ENCODE peak calls at places on chromosomes 5 and 9, in five cellular contexts. O is adrenal gland; E is activated CD4-positive, alpha-beta T cell treated with anti-CD3 and anti-CD28 coated beads, Interleukin-2, amount 50 U/mL, for 1 hour; U is activated naive CD4-positive, alpha-beta T cell; A is foreskin keratinocyte. T is an unnamed sample.
A peak's percentile ranks its signal among the peaks of the same experiment; 100 is the strongest.

GRCh38 chr5:31809037-31809910 is 170.3 kb downstream of the PDZD2 start:
- DNase-seq in E (peak; percentile 3), U (no peak), O (peak; percentile 82), A (peak; percentile 43), T (no peak)

GRCh38 chr5:111706345-111706744 is 50.6 kb downstream of the NREP start:
- DNase-seq in O (peak; percentile 46), E (no peak), A (no peak), U (no peak), T (no peak)

GRCh38 chr9:591292-591691 is 250.2 kb upstream of the DMRT1 start:
- DNase-seq in E (no peak), A (peak; percentile 87), U (no peak), O (peak; percentile 32), T (no peak)

GRCh38 chr5:53607896-53608295 is 47.5 kb downstream of the NDUFS4 start:
- DNase-seq in E (no peak), O (no peak), A (no peak), U (no peak), T (no peak)

GRCh38 chr5:135034186-135034962 is at the start of gene PITX1:
- DNase-seq in A (no peak), E (peak; percentile 14), U (peak; percentile 26), O (peak; percentile 29), T (no peak)

GRCh38 chr9:72557549-72557948 is 36.1 kb downstream of the TMC1 start:
- DNase-seq in U (no peak), O (peak; percentile 84), A (peak; percentile 94), E (peak; percentile 1), T (peak; percentile 56)

GRCh38 chr9:132446887-132447286 is 36.9 kb downstream of the CFAP77 start:
- DNase-seq in E (no peak), O (no peak), A (no peak), U (no peak), T (no peak)

GRCh38 chr5:171419663-171420428 is 399 bp downstream of the FGF18 start:
- DNase-seq in A (no peak), U (no peak), O (no peak), E (peak; percentile 20), T (peak; percentile 24)

GRCh38 chr5:167684251-167684650 is 607.2 kb upstream of the WWC1 start:
- DNase-seq in A (no peak), U (no peak), O (no peak), E (no peak), T (no peak)

GRCh38 chr5:144697847-144698262 is 527.2 kb downstream of the KCTD16 start:
- DNase-seq in U (no peak), E (no peak), O (no peak), A (peak; percentile 93), T (no peak)

GRCh38 chr9:35517136-35517535 is 27.2 kb downstream of the RUSC2 start:
- DNase-seq in E (no peak), A (no peak), O (no peak), U (no peak), T (no peak)

GRCh38 chr5:72281764-72282499 is 38.1 kb downstream of the MRPS27 start:
- DNase-seq in A (peak; percentile 40), E (no peak), O (no peak), U (no peak), T (no peak)

GRCh38 chr5:61827445-61827975 is 478.5 kb upstream of the KIF2A start:
- DNase-seq in A (no peak), E (no peak), U (no peak), O (peak; percentile 62), T (no peak)

GRCh38 chr9:4585135-4585534 is 77.0 kb upstream of the PLPP6 start:
- DNase-seq in A (no peak), U (no peak), O (no peak), E (no peak), T (no peak)

GRCh38 chr5:18394154-18394804 is 760.0 kb downstream of the TAF11L14 start:
- DNase-seq in A (peak; percentile 63), E (peak; percentile 6), U (no peak), O (peak; percentile 68), T (peak; percentile 9)

GRCh38 chr9:89687848-89688247 is 83.0 kb downstream of the GADD45G start:
- DNase-seq in O (no peak), U (no peak), E (no peak), A (no peak), T (no peak)

GRCh38 chr5:139752506-139753350 is 42.9 kb upstream of the PSD2 start:
- DNase-seq in U (no peak), E (no peak), O (no peak), A (peak; percentile 66), T (no peak)

GRCh38 chr5:58363444-58363843 is 96.4 kb downstream of the PLK2 start:
- DNase-seq in O (no peak), U (no peak), E (no peak), A (no peak), T (no peak)

GRCh38 chr9:80995759-80996158 is 693.6 kb downstream of the TLE1 start:
- DNase-seq in A (peak; percentile 92), O (no peak), E (no peak), U (no peak), T (no peak)

GRCh38 chr5:115460476-115460875 is 84.1 kb downstream of the FEM1C start:
- DNase-seq in O (peak; percentile 76), A (peak; percentile 89), E (no peak), U (no peak), T (no peak)

GRCh38 chr9:124781967-124782660 is 5.2 kb downstream of the OLFML2A start:
- DNase-seq in O (peak; percentile 13), E (no peak), A (no peak), U (no peak), T (no peak)

GRCh38 chr5:107796797-107797196 is 126.1 kb upstream of the EFNA5 start:
- DNase-seq in O (no peak), A (no peak), E (no peak), U (no peak), T (no peak)

GRCh38 chr5:2996687-2997086 is 245.2 kb upstream of the IRX2 start:
- DNase-seq in O (no peak), A (no peak), U (no peak), E (no peak), T (no peak)

GRCh38 chr5:120465281-120465961 is 1.3 kb downstream of the PRR16 start:
- DNase-seq in O (peak; percentile 38), U (no peak), A (no peak), E (no peak), T (no peak)

GRCh38 chr5:142065273-142065672 is 43.3 kb upstream of the NDFIP1 start:
- DNase-seq in U (no peak), O (no peak), E (no peak), A (no peak), T (no peak)

GRCh38 chr9:107154766-107155165 is 128.3 kb upstream of the RAD23B start:
- DNase-seq in O (no peak), A (no peak), E (no peak), U (no peak), T (no peak)

GRCh38 chr5:17000296-17000939 is 64.3 kb upstream of the MYO10 start:
- DNase-seq in O (no peak), A (peak; percentile 83), U (no peak), E (no peak), T (no peak)

T was measured in CD4-positive, CD25-positive, alpha-beta regulatory T cell.